ENCODE peak calls at places on chromosomes 16 and 17, in nine cellular contexts. A, X, Y, N, I, K, B, M and G are unnamed samples.

GRCh38 chr17:2059125-2059836 is 4.4 kb downstream of the HIC1 start:
- DNase-seq in A (no peak), X (no peak), Y (peak; percentile 48), N (no peak), I (no peak), K (no peak), B (no peak), M (no peak), G (no peak)

GRCh38 chr17:17810374-17811248 is 26.2 kb downstream of the SREBF1 start:
- DNase-seq in A (peak; percentile 57), X (peak; percentile 36), Y (peak; percentile 77), N (no peak), I (no peak), K (no peak), B (no peak), M (no peak), G (no peak)

GRCh38 chr17:81665205-81666091 is 957 bp downstream of the OXLD1 start:
- DNase-seq in A (peak; percentile 61), X (no peak), Y (no peak), N (peak; percentile 55), I (no peak), K (peak; percentile 42), B (peak; percentile 39), M (no peak), G (no peak)

GRCh38 chr16:70433456-70434103 is 5.3 kb downstream of the ST3GAL2 start:
- DNase-seq in A (peak; percentile 48), X (no peak), Y (no peak), N (no peak), I (no peak), K (peak; percentile 52), B (peak; percentile 33), M (no peak), G (no peak)

GRCh38 chr16:57071840-57072541 is 20.4 kb upstream of the CPNE2 start:
- DNase-seq in A (peak; percentile 44), X (no peak), Y (no peak), N (no peak), I (no peak), K (no peak), B (no peak), M (no peak), G (no peak)

GRCh38 chr16:72658888-72659717 is 388.8 kb downstream of the ZFHX3 start:
- DNase-seq in A (no peak), X (no peak), Y (no peak), N (no peak), I (no peak), K (no peak), B (no peak), M (no peak), G (no peak)

GRCh38 chr17:49360796-49361128 is 1.3 kb downstream of the ZNF652 start:
- DNase-seq in A (no peak), X (no peak), Y (peak; percentile 31), N (no peak), I (no peak), K (peak; percentile 51), B (peak; percentile 39), M (no peak), G (no peak)

GRCh38 chr17:8964801-8965393 is 610 bp downstream of the PIK3R5 start:
- DNase-seq in A (no peak), X (no peak), Y (no peak), N (no peak), I (no peak), K (no peak), B (no peak), M (no peak), G (no peak)

GRCh38 chr16:30839523-30840227 is 52.7 kb upstream of the ZNF629 start:
- DNase-seq in A (no peak), X (no peak), Y (no peak), N (no peak), I (no peak), K (peak; percentile 42), B (peak; percentile 58), M (no peak), G (no peak)

GRCh38 chr16:85270365-85270764 is 158.1 kb upstream of the CIBAR2 start:
- DNase-seq in A (no peak), X (no peak), Y (no peak), N (no peak), I (no peak), K (no peak), B (no peak), M (no peak), G (no peak)

GRCh38 chr16:931171-931570 is 39.6 kb downstream of the LMF1 start:
- DNase-seq in A (no peak), X (no peak), Y (no peak), N (no peak), I (no peak), K (no peak), B (no peak), M (no peak), G (no peak)

GRCh38 chr17:29010586-29010985 is 4.8 kb upstream of the SEZ6 start:
- DNase-seq in A (no peak), X (no peak), Y (no peak), N (no peak), I (no peak), K (no peak), B (no peak), M (no peak), G (no peak)

GRCh38 chr16:138049-138417 is 440 bp downstream of the NPRL3 start:
- DNase-seq in A (no peak), X (no peak), Y (peak; percentile 63), N (peak; percentile 59), I (no peak), K (no peak), B (no peak), M (no peak), G (no peak)

GRCh38 chr16:66070140-66070887 is 296.2 kb upstream of the CDH5 start:
- DNase-seq in A (no peak), X (peak; percentile 52), Y (peak; percentile 84), N (no peak), I (no peak), K (peak; percentile 53), B (peak; percentile 52), M (peak; percentile 93), G (no peak)

GRCh38 chr16:2008009-2008526 is 1.6 kb downstream of the ZNF598 start:
- DNase-seq in A (no peak), X (no peak), Y (peak; percentile 41), N (no peak), I (no peak), K (no peak), B (peak; percentile 68), M (no peak), G (no peak)

GRCh38 chr17:79657036-79657435 is 46.2 kb upstream of the RBFOX3 start:
- DNase-seq in A (no peak), X (no peak), Y (no peak), N (no peak), I (peak; percentile 58), K (no peak), B (no peak), M (peak; percentile 81), G (no peak)

GRCh38 chr17:79658811-79659207 is 48.0 kb upstream of the RBFOX3 start:
- DNase-seq in A (peak; percentile 76), X (no peak), Y (peak; percentile 22), N (peak; percentile 41), I (peak; percentile 61), K (no peak), B (peak; percentile 26), M (peak; percentile 78), G (no peak)

GRCh38 chr17:79657861-79658810 is 47.3 kb upstream of the RBFOX3 start:
- DNase-seq in A (no peak), X (no peak), Y (no peak), N (no peak), I (peak; percentile 21), K (no peak), B (no peak), M (peak; percentile 47), G (no peak)

GRCh38 chr17:79661292-79662041 is 50.6 kb upstream of the RBFOX3 start:
- DNase-seq in A (no peak), X (no peak), Y (no peak), N (no peak), I (no peak), K (no peak), B (no peak), M (no peak), G (no peak)

DNA sequence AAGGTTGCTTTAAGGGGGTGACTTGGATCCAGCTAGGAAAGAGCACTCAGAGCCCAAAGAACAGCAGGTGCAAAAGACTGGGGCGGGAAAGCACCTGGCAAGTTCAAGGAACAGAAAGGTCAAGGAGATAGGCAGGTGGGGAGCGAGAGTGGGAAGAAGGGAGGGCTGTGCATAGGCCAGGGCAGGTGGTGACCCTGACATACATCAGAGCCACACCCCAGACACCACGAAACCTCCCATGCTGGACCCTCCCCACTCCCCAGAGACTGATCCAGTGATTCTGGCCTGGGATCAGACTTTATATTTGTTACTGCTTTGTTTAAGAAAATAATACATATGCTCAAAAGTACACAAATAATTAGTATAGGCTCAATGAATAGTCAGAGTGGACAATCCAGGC is 48.5 kb upstream of the RBFOX3 start:
- DNase-seq in A (no peak), X (no peak), Y (no peak), N (no peak), I (peak; percentile 37), K (no peak), B (no peak), M (peak; percentile 66), G (no peak)
- TF ChIP-seq EP300 in A (no peak), X (no peak), Y (no peak), N (no peak), I (no peak), K (no peak), B (no peak), M (no peak), G (no peak)

DNA sequence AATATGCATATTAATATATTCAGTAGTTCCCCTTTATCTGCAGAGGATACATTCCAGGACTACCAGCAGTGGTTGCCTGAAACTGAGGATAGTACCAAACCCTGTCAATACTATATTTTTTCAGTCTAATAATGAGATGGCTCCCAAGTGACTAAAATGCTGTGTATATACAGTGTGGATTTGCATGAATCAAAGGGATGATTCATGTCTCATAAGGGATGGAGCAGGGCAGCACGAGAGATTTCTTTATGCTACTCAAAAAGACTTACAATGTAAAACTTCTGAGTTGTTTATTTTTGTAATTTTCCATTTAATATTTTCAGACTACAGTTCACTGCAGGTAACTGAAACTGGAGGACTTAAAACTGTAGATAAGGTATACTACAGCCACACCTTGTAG is 674.7 kb upstream of the SALL1 start:
- DNase-seq in A (no peak), X (no peak), Y (no peak), N (no peak), I (no peak), K (no peak), B (no peak), M (no peak), G (no peak)
- TF ChIP-seq EP300 in A (no peak), X (no peak), Y (no peak), N (no peak), I (no peak), K (no peak), B (no peak), M (no peak), G (no peak)

DNA sequence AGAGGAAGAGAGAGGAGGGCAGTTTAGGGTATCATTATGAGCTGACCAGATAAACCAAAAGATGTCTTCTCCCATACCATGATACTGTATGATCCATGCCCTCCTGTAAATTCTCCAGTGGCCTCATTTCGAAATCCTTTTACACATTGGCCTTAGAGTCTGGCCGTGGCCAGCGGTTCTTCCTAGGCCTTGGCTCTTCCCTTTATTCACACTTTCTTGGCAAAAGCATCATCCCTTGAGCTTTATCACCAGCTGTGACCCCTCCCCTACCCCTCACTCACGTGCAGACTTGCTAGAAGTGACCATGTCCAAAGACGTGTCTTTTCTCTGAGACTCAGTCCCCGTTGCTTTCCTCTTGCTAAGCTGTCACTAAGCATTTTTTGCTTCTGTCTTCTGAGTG is 22.8 kb downstream of the KATNIP start:
- DNase-seq in A (no peak), X (peak; percentile 34), Y (no peak), N (no peak), I (no peak), K (no peak), B (no peak), M (no peak), G (no peak)
- TF ChIP-seq EP300 in A (no peak), X (no peak), Y (no peak), N (no peak), I (no peak), K (no peak), B (no peak), M (no peak), G (no peak)

GRCh38 chr17:21253646-21254441 is 634 bp upstream of the NATD1 start:
- DNase-seq in A (no peak), X (no peak), Y (no peak), N (no peak), I (no peak), K (peak; percentile 70), B (no peak), M (no peak), G (no peak)
- TF ChIP-seq EP300 in A (no peak), X (no peak), Y (no peak), N (no peak), I (no peak), K (no peak), B (no peak), M (no peak), G (no peak)